ENCODE peak calls at places on chromosomes 12 and 14, in five cellular contexts. One of them, this sample, is unnamed.

GRCh38 chr12:113299619-113300237 is 35.2 kb downstream of the SLC8B1 start:
- DNase-seq in C1 segment of cervical spinal cord: peak; percentile 65
- DNase-seq in AG04450: peak; percentile 57
- DNase-seq in NCI-H1092 treated with DMSO at 0.1 percent for 48 hours: no peak
- DNase-seq in Panc1: peak; percentile 28
- DNase-seq in this sample: no peak

GRCh38 chr12:109961201-109961600 is 35.0 kb downstream of the GIT2 start:
- DNase-seq in AG04450: no peak
- DNase-seq in NCI-H1092 treated with DMSO at 0.1 percent for 48 hours: no peak
- DNase-seq in C1 segment of cervical spinal cord: peak; percentile 13
- DNase-seq in Panc1: no peak
- DNase-seq in this sample: no peak

GRCh38 chr12:62917939-62918338 is 17.0 kb downstream of the PPM1H start:
- DNase-seq in C1 segment of cervical spinal cord: no peak
- DNase-seq in Panc1: no peak
- DNase-seq in NCI-H1092 treated with DMSO at 0.1 percent for 48 hours: no peak
- DNase-seq in AG04450: no peak
- DNase-seq in this sample: no peak

GRCh38 chr14:22417914-22418313 is 171.1 kb downstream of the DAD1 start:
- DNase-seq in AG04450: no peak
- DNase-seq in NCI-H1092 treated with DMSO at 0.1 percent for 48 hours: no peak
- DNase-seq in C1 segment of cervical spinal cord: no peak
- DNase-seq in Panc1: no peak
- DNase-seq in this sample: no peak

GRCh38 chr14:103433902-103434563 is 48.8 kb downstream of the MARK3 start:
- DNase-seq in C1 segment of cervical spinal cord: no peak
- DNase-seq in NCI-H1092 treated with DMSO at 0.1 percent for 48 hours: no peak
- DNase-seq in Panc1: no peak
- DNase-seq in AG04450: no peak
- DNase-seq in this sample: no peak

GRCh38 chr14:69101331-69101826 is 51.5 kb downstream of the DCAF5 start:
- DNase-seq in NCI-H1092 treated with DMSO at 0.1 percent for 48 hours: no peak
- DNase-seq in Panc1: no peak
- DNase-seq in AG04450: peak; percentile 55
- DNase-seq in C1 segment of cervical spinal cord: no peak
- DNase-seq in this sample: no peak

GRCh38 chr14:101965796-101966718 is 1.7 kb downstream of the DYNC1H1 start:
- DNase-seq in C1 segment of cervical spinal cord: no peak
- DNase-seq in AG04450: no peak
- DNase-seq in NCI-H1092 treated with DMSO at 0.1 percent for 48 hours: peak; percentile 10
- DNase-seq in Panc1: no peak
- DNase-seq in this sample: no peak

GRCh38 chr12:54983536-54984102 is 943 bp downstream of the TESPA1 start:
- DNase-seq in NCI-H1092 treated with DMSO at 0.1 percent for 48 hours: no peak
- DNase-seq in Panc1: no peak
- DNase-seq in C1 segment of cervical spinal cord: no peak
- DNase-seq in AG04450: no peak
- DNase-seq in this sample: no peak

GRCh38 chr12:132429932-132430643 is 59.9 kb upstream of the FBRSL1 start:
- DNase-seq in NCI-H1092 treated with DMSO at 0.1 percent for 48 hours: peak; percentile 92
- DNase-seq in C1 segment of cervical spinal cord: no peak
- DNase-seq in AG04450: no peak
- DNase-seq in Panc1: no peak
- DNase-seq in this sample: peak; percentile 94

GRCh38 chr14:60637490-60638452 is 11.5 kb downstream of the SIX1 start:
- DNase-seq in NCI-H1092 treated with DMSO at 0.1 percent for 48 hours: no peak
- DNase-seq in C1 segment of cervical spinal cord: no peak
- DNase-seq in AG04450: no peak
- DNase-seq in Panc1: no peak
- DNase-seq in this sample: peak; percentile 48

GRCh38 chr12:57476162-57476992 is 3.3 kb downstream of the ARHGAP9 start:
- DNase-seq in C1 segment of cervical spinal cord: no peak
- DNase-seq in NCI-H1092 treated with DMSO at 0.1 percent for 48 hours: no peak
- DNase-seq in Panc1: no peak
- DNase-seq in AG04450: no peak
- DNase-seq in this sample: peak; percentile 52

GRCh38 chr14:76701436-76701835 is 59.8 kb upstream of the VASH1 start:
- DNase-seq in AG04450: no peak
- DNase-seq in C1 segment of cervical spinal cord: no peak
- DNase-seq in Panc1: no peak
- DNase-seq in NCI-H1092 treated with DMSO at 0.1 percent for 48 hours: no peak
- DNase-seq in this sample: no peak

GRCh38 chr14:26598081-26598671 is 343 bp upstream of the NOVA1 start:
- DNase-seq in NCI-H1092 treated with DMSO at 0.1 percent for 48 hours: peak; percentile 99
- DNase-seq in Panc1: no peak
- DNase-seq in AG04450: peak; percentile 50
- DNase-seq in C1 segment of cervical spinal cord: peak; percentile 99
- DNase-seq in this sample: peak; percentile 76

GRCh38 chr14:101072945-101073597 is 169.5 kb upstream of the RTL1 start:
- DNase-seq in Panc1: peak; percentile 75
- DNase-seq in NCI-H1092 treated with DMSO at 0.1 percent for 48 hours: peak; percentile 45
- DNase-seq in C1 segment of cervical spinal cord: peak; percentile 85
- DNase-seq in AG04450: peak; percentile 88
- DNase-seq in this sample: peak; percentile 78

GRCh38 chr12:54277823-54278276 is 2.1 kb downstream of the CBX5 start:
- DNase-seq in C1 segment of cervical spinal cord: peak; percentile 2
- DNase-seq in Panc1: no peak
- DNase-seq in AG04450: no peak
- DNase-seq in NCI-H1092 treated with DMSO at 0.1 percent for 48 hours: no peak
- DNase-seq in this sample: no peak

GRCh38 chr14:23301969-23302289 is 730 bp downstream of the PPP1R3E start:
- DNase-seq in Panc1: no peak
- DNase-seq in NCI-H1092 treated with DMSO at 0.1 percent for 48 hours: no peak
- DNase-seq in AG04450: no peak
- DNase-seq in C1 segment of cervical spinal cord: no peak
- DNase-seq in this sample: no peak

GRCh38 chr12:23631991-23632390 is 317.5 kb downstream of the SOX5 start:
- DNase-seq in AG04450: no peak
- DNase-seq in NCI-H1092 treated with DMSO at 0.1 percent for 48 hours: no peak
- DNase-seq in C1 segment of cervical spinal cord: no peak
- DNase-seq in Panc1: no peak
- DNase-seq in this sample: no peak

GRCh38 chr14:53325176-53325806 is 172.2 kb upstream of the DDHD1 start:
- DNase-seq in AG04450: no peak
- DNase-seq in C1 segment of cervical spinal cord: no peak
- DNase-seq in Panc1: no peak
- DNase-seq in NCI-H1092 treated with DMSO at 0.1 percent for 48 hours: peak; percentile 26
- DNase-seq in this sample: no peak

GRCh38 chr12:124233041-124233836 is 61.7 kb upstream of the RFLNA start:
- DNase-seq in Panc1: no peak
- DNase-seq in AG04450: peak; percentile 15
- DNase-seq in C1 segment of cervical spinal cord: no peak
- DNase-seq in NCI-H1092 treated with DMSO at 0.1 percent for 48 hours: no peak
- DNase-seq in this sample: no peak

GRCh38 chr14:24037658-24038037 is 14.2 kb upstream of the CARMIL3 start:
- DNase-seq in Panc1: no peak
- DNase-seq in AG04450: no peak
- DNase-seq in C1 segment of cervical spinal cord: peak; percentile 24
- DNase-seq in NCI-H1092 treated with DMSO at 0.1 percent for 48 hours: no peak
- DNase-seq in this sample: no peak

GRCh38 chr12:119444462-119445044 is 110.0 kb downstream of the CCDC60 start:
- DNase-seq in NCI-H1092 treated with DMSO at 0.1 percent for 48 hours: peak; percentile 44
- DNase-seq in AG04450: no peak
- DNase-seq in C1 segment of cervical spinal cord: no peak
- DNase-seq in Panc1: peak; percentile 77
- DNase-seq in this sample: peak; percentile 61

GRCh38 chr12:7121324-7121723 is 7.4 kb downstream of the RBP5 start:
- DNase-seq in C1 segment of cervical spinal cord: no peak
- DNase-seq in Panc1: no peak
- DNase-seq in NCI-H1092 treated with DMSO at 0.1 percent for 48 hours: no peak
- DNase-seq in AG04450: no peak
- DNase-seq in this sample: no peak

GRCh38 chr12:122994781-122995502 is 14.5 kb downstream of the ARL6IP4 start:
- DNase-seq in NCI-H1092 treated with DMSO at 0.1 percent for 48 hours: no peak
- DNase-seq in Panc1: no peak
- DNase-seq in C1 segment of cervical spinal cord: no peak
- DNase-seq in AG04450: no peak
- DNase-seq in this sample: no peak

GRCh38 chr12:4030938-4031702 is 157.9 kb upstream of the PARP11 start:
- DNase-seq in Panc1: peak; percentile 35
- DNase-seq in AG04450: peak; percentile 96
- DNase-seq in C1 segment of cervical spinal cord: no peak
- DNase-seq in NCI-H1092 treated with DMSO at 0.1 percent for 48 hours: peak; percentile 6
- DNase-seq in this sample: peak; percentile 92

GRCh38 chr14:50058112-50058511 is 58.3 kb downstream of the VCPKMT start:
- DNase-seq in NCI-H1092 treated with DMSO at 0.1 percent for 48 hours: no peak
- DNase-seq in AG04450: no peak
- DNase-seq in Panc1: no peak
- DNase-seq in C1 segment of cervical spinal cord: no peak
- DNase-seq in this sample: peak; percentile 53

GRCh38 chr14:59500732-59501131 is 16.4 kb downstream of the JKAMP start:
- DNase-seq in AG04450: no peak
- DNase-seq in NCI-H1092 treated with DMSO at 0.1 percent for 48 hours: no peak
- DNase-seq in C1 segment of cervical spinal cord: no peak
- DNase-seq in Panc1: no peak
- DNase-seq in this sample: no peak